ENCODE peak calls at places on chromosome 21, in six cellular contexts. One of them, this sample, is unnamed.

GRCh38 chr21:22421416-22422190 is 1423.4 kb downstream of the NCAM2 start:
- DNase-seq in H1: no peak
- DNase-seq in K562: no peak
- DNase-seq in GM12891: no peak
- DNase-seq in HepG2: no peak
- DNase-seq in GM12878: no peak
- DNase-seq in this sample: no peak

GRCh38 chr21:31509108-31510017 is 150.1 kb upstream of the SOD1 start:
- DNase-seq in K562: peak; percentile 78
- DNase-seq in GM12891: peak; percentile 22
- DNase-seq in HepG2: peak; percentile 18
- DNase-seq in GM12878: peak; percentile 41
- DNase-seq in H1: peak; percentile 85
- DNase-seq in this sample: peak; percentile 23

GRCh38 chr21:28537371-28538079 is 455.2 kb downstream of the LTN1 start:
- DNase-seq in GM12891: no peak
- DNase-seq in K562: no peak
- DNase-seq in GM12878: no peak
- DNase-seq in HepG2: no peak
- DNase-seq in H1: no peak
- DNase-seq in this sample: no peak

GRCh38 chr21:28822064-28822402 is 170.6 kb downstream of the LTN1 start:
- DNase-seq in GM12891: no peak
- DNase-seq in HepG2: no peak
- DNase-seq in H1: no peak
- DNase-seq in K562: no peak
- DNase-seq in GM12878: no peak
- DNase-seq in this sample: no peak

GRCh38 chr21:29867796-29868195 is 72.0 kb downstream of the GRIK1 start:
- DNase-seq in GM12891: no peak
- DNase-seq in HepG2: no peak
- DNase-seq in K562: no peak
- DNase-seq in H1: no peak
- DNase-seq in GM12878: no peak
- DNase-seq in this sample: no peak

GRCh38 chr21:34023691-34024381 is 49.5 kb upstream of the MRPS6 start:
- DNase-seq in GM12878: no peak
- DNase-seq in HepG2: no peak
- DNase-seq in K562: no peak
- DNase-seq in GM12891: no peak
- DNase-seq in H1: no peak
- DNase-seq in this sample: no peak

GRCh38 chr21:23016617-23017016 is 2018.4 kb downstream of the NCAM2 start:
- DNase-seq in H1: no peak
- DNase-seq in GM12878: no peak
- DNase-seq in GM12891: no peak
- DNase-seq in K562: peak; percentile 1
- DNase-seq in HepG2: no peak
- DNase-seq in this sample: no peak

GRCh38 chr21:41483973-41484372 is 24.0 kb downstream of the TMPRSS2 start:
- DNase-seq in K562: no peak
- DNase-seq in GM12891: no peak
- DNase-seq in GM12878: no peak
- DNase-seq in HepG2: no peak
- DNase-seq in H1: no peak
- DNase-seq in this sample: no peak

GRCh38 chr21:43717967-43718871 is 710 bp upstream of the PDXK start:
- DNase-seq in GM12878: no peak
- DNase-seq in K562: no peak
- DNase-seq in H1: no peak
- DNase-seq in HepG2: no peak
- DNase-seq in GM12891: no peak
- DNase-seq in this sample: no peak

GRCh38 chr21:34075760-34076159 is 2.4 kb downstream of the MRPS6 start:
- DNase-seq in H1: no peak
- DNase-seq in K562: peak; percentile 22
- DNase-seq in GM12891: no peak
- DNase-seq in HepG2: no peak
- DNase-seq in GM12878: no peak
- DNase-seq in this sample: no peak

GRCh38 chr21:29777155-29777554 is 162.6 kb downstream of the GRIK1 start:
- DNase-seq in K562: no peak
- DNase-seq in GM12891: no peak
- DNase-seq in H1: no peak
- DNase-seq in HepG2: no peak
- DNase-seq in GM12878: no peak
- DNase-seq in this sample: no peak

GRCh38 chr21:39529026-39529425 is 77.3 kb downstream of the SH3BGR start:
- DNase-seq in GM12878: no peak
- DNase-seq in GM12891: no peak
- DNase-seq in K562: peak; percentile 7
- DNase-seq in H1: no peak
- DNase-seq in HepG2: no peak
- DNase-seq in this sample: no peak
- TF ChIP-seq POLR2A in GM12878: no peak
- TF ChIP-seq POLR2A in GM12891: no peak
- TF ChIP-seq POLR2A in K562: no peak
- TF ChIP-seq POLR2A in H1: no peak
- TF ChIP-seq POLR2A in HepG2: no peak
- TF ChIP-seq POLR2A in this sample: no peak

GRCh38 chr21:44991538-44992483 is 52.0 kb downstream of the SLX9 start:
- DNase-seq in HepG2: no peak
- DNase-seq in H1: no peak
- DNase-seq in GM12878: no peak
- DNase-seq in K562: no peak
- DNase-seq in GM12891: no peak
- DNase-seq in this sample: no peak

GRCh38 chr21:44994016-44994365 is 54.2 kb downstream of the SLX9 start:
- DNase-seq in HepG2: no peak
- DNase-seq in GM12891: no peak
- DNase-seq in H1: no peak
- DNase-seq in GM12878: no peak
- DNase-seq in K562: no peak
- DNase-seq in this sample: no peak

GRCh38 chr21:44990921-44991320 is 51.1 kb downstream of the SLX9 start:
- DNase-seq in HepG2: no peak
- DNase-seq in K562: no peak
- DNase-seq in GM12878: no peak
- DNase-seq in GM12891: no peak
- DNase-seq in H1: no peak
- DNase-seq in this sample: no peak

GRCh38 chr21:44993321-44994015 is 53.6 kb downstream of the SLX9 start:
- DNase-seq in GM12891: no peak
- DNase-seq in H1: no peak
- DNase-seq in HepG2: no peak
- DNase-seq in GM12878: no peak
- DNase-seq in K562: no peak
- DNase-seq in this sample: no peak

GRCh38 chr21:44992608-44993031 is 52.8 kb downstream of the SLX9 start:
- DNase-seq in GM12891: no peak
- DNase-seq in GM12878: no peak
- DNase-seq in HepG2: no peak
- DNase-seq in K562: no peak
- DNase-seq in H1: no peak
- DNase-seq in this sample: no peak
- TF ChIP-seq TAF1 in GM12891: no peak
- TF ChIP-seq TAF1 in GM12878: no peak
- TF ChIP-seq TAF1 in HepG2: no peak
- TF ChIP-seq TAF1 in K562: no peak
- TF ChIP-seq TAF1 in H1: no peak
- TF ChIP-seq TAF1 in this sample: no peak

DNA sequence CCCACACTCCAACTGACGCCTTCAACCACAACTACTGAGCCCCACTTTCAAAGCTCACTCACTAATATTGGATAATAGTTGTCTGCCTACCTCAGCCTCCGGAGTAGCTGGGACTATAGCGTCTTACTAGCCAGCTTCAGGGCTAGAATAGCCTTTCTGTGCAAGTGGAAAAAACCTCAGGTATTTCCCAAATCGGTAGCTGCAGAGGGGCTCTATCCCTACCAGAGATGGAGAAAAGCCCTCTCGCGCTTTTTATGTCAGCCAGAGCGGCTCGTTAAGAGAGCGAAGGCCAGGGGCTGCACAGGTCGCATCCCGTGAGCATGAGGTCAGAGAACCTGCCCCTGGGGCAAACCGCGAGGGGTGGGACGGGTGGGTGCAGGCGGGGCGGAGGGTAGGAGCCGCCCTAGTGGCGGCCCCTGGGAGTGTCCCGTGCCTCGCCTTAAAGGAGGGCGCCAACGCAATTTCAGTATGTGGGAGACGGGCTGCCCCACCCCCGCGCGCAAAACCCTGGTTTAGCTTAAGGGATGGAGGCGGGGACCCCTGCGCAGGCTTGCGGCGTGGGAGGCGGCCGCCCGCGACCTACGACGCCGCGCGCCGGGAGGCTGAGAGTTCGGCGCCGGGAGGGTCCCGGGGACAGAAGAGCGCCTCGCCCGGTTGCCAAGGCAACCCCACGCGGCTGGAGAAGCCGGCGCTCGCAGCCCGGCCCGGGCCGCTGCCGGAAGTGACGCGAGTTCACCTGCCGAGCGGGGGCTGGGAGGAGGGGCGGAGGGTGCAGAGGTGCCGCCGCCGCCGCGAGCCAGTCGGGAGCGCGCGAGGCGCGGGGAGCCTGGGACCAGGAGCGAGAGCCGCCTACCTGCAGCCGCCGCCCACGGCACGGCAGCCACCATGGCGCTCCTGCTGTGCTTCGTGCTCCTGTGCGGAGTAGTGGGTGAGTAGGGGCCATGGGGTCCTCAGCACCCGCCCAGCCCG is at the start of gene CXADR:
- DNase-seq in K562: peak; percentile 63
- DNase-seq in H1: peak; percentile 94
- DNase-seq in GM12891: peak; percentile 86
- DNase-seq in GM12878: no peak
- DNase-seq in HepG2: peak; percentile 89
- DNase-seq in this sample: peak; percentile 72
- TF ChIP-seq POLR2A in K562: no peak
- TF ChIP-seq POLR2A in H1: peak; percentile 93
- TF ChIP-seq POLR2A in GM12891: no peak
- TF ChIP-seq POLR2A in GM12878: peak; percentile 49
- TF ChIP-seq POLR2A in HepG2: peak; percentile 91
- TF ChIP-seq POLR2A in this sample: no peak

GRCh38 chr21:17929514-17929913 is 110.4 kb upstream of the C21orf91 start:
- DNase-seq in K562: no peak
- DNase-seq in GM12878: no peak
- DNase-seq in H1: no peak
- DNase-seq in HepG2: no peak
- DNase-seq in GM12891: no peak
- DNase-seq in this sample: no peak

GRCh38 chr21:17925900-17926299 is 106.7 kb upstream of the C21orf91 start:
- DNase-seq in H1: no peak
- DNase-seq in HepG2: peak; percentile 20
- DNase-seq in GM12878: no peak
- DNase-seq in GM12891: no peak
- DNase-seq in K562: peak; percentile 12
- DNase-seq in this sample: no peak

GRCh38 chr21:17925000-17925610 is 105.9 kb upstream of the C21orf91 start:
- DNase-seq in GM12878: peak; percentile 33
- DNase-seq in GM12891: no peak
- DNase-seq in H1: peak; percentile 66
- DNase-seq in HepG2: peak; percentile 63
- DNase-seq in K562: peak; percentile 76
- DNase-seq in this sample: no peak

GRCh38 chr21:17930102-17930501 is 110.9 kb upstream of the C21orf91 start:
- DNase-seq in K562: no peak
- DNase-seq in GM12891: no peak
- DNase-seq in HepG2: no peak
- DNase-seq in H1: no peak
- DNase-seq in GM12878: no peak
- DNase-seq in this sample: no peak

GRCh38 chr21:17931080-17931479 is 111.9 kb upstream of the C21orf91 start:
- DNase-seq in GM12878: peak; percentile 8
- DNase-seq in HepG2: peak; percentile 6
- DNase-seq in K562: peak; percentile 6
- DNase-seq in H1: no peak
- DNase-seq in GM12891: no peak
- DNase-seq in this sample: no peak
- TF ChIP-seq TAF1 in GM12878: no peak
- TF ChIP-seq TAF1 in HepG2: no peak
- TF ChIP-seq TAF1 in K562: no peak
- TF ChIP-seq TAF1 in H1: no peak
- TF ChIP-seq TAF1 in GM12891: no peak
- TF ChIP-seq TAF1 in this sample: no peak